ENCODE peak calls at places on chromosomes 11 and 22, in eight cellular contexts. H is transverse colon, X is HCT116, C is IMR-90, Q is heart left ventricle, F is thyroid gland, L is adrenal gland, P is tibial nerve. O is an unnamed sample.

GRCh38 chr11:104926771-104927470 is 28.7 kb upstream of the CASP12 start:
- DNase-seq in L (no peak), Q (no peak), P (no peak), C (no peak), X (no peak), F (peak), H (no peak), O (no peak)

GRCh38 chr11:9493492-9493891 is 32.7 kb downstream of the ZNF143 start:
- DNase-seq in Q (no peak), P (no peak), X (no peak), L (no peak), H (no peak), F (no peak), C (no peak), O (no peak)

GRCh38 chr11:282630-283360 is 4.6 kb downstream of the NLRP6 start:
- DNase-seq in C (no peak), H (no peak), P (no peak), X (no peak), L (no peak), F (no peak), Q (no peak), O (no peak)

GRCh38 chr11:122089111-122089510 is 26.9 kb downstream of the BLID start:
- DNase-seq in Q (no peak), C (no peak), L (no peak), P (no peak), H (no peak), X (no peak), F (peak), O (no peak)

GRCh38 chr11:33970984-33971466 is 79.1 kb upstream of the LMO2 start:
- DNase-seq in Q (peak), F (peak), X (peak), H (peak), L (peak), C (peak), P (no peak), O (no peak)

GRCh38 chr11:130159657-130160459 is at the start of gene ST14:
- DNase-seq in Q (no peak), F (peak), P (no peak), H (peak), X (no peak), L (no peak), C (no peak), O (no peak)

GRCh38 chr11:69822676-69823494 is 3.7 kb upstream of the FGF3 start:
- DNase-seq in P (no peak), H (no peak), Q (no peak), L (no peak), X (no peak), C (no peak), F (no peak), O (no peak)

GRCh38 chr11:2770556-2771301 is 70.9 kb upstream of the KCNQ1OT1 start:
- DNase-seq in X (no peak), F (no peak), L (peak), C (no peak), Q (peak), P (peak), H (no peak), O (peak)

GRCh38 chr11:66438504-66439466 is at the start of gene MRPL11:
- DNase-seq in P (peak), X (peak), F (peak), Q (peak), L (peak), H (peak), C (peak), O (no peak)

GRCh38 chr22:36156515-36157419 is 3.8 kb downstream of the APOL3 start:
- DNase-seq in Q (peak), F (peak), L (peak), X (no peak), P (peak), C (peak), H (peak), O (no peak)

GRCh38 chr11:67463680-67464410 is 5.2 kb downstream of the TMEM134 start:
- DNase-seq in H (peak), L (peak), X (peak), P (peak), Q (no peak), F (peak), C (no peak), O (no peak)

GRCh38 chr22:44444341-44445306 is 53.4 kb downstream of the RTL6 start:
- DNase-seq in Q (no peak), L (no peak), X (no peak), F (no peak), H (no peak), P (no peak), C (no peak), O (no peak)

GRCh38 chr11:18312663-18313420 is 9.1 kb downstream of the HPS5 start:
- DNase-seq in P (no peak), C (peak), L (no peak), Q (no peak), H (no peak), X (no peak), F (no peak), O (no peak)
- TF ChIP-seq POLR2A in P (no peak), C (no peak), L (no peak), Q (no peak), H (no peak), X (no peak), F (no peak), O (no peak)

GRCh38 chr11:115944596-115944995 is 440.4 kb upstream of the CADM1 start:
- DNase-seq in X (no peak), H (no peak), C (no peak), F (no peak), P (no peak), Q (no peak), L (no peak), O (no peak)
- TF ChIP-seq POLR2A in X (no peak), H (no peak), C (no peak), F (no peak), P (no peak), Q (no peak), L (no peak), O (no peak)

GRCh38 chr11:120335928-120336640 is at the start of gene ARHGEF12:
- DNase-seq in P (peak), F (peak), H (peak), C (peak), Q (peak), X (peak), L (peak), O (peak)
- TF ChIP-seq POLR2A in P (peak), F (peak), H (peak), C (peak), Q (peak), X (peak), L (peak), O (peak)

DNA sequence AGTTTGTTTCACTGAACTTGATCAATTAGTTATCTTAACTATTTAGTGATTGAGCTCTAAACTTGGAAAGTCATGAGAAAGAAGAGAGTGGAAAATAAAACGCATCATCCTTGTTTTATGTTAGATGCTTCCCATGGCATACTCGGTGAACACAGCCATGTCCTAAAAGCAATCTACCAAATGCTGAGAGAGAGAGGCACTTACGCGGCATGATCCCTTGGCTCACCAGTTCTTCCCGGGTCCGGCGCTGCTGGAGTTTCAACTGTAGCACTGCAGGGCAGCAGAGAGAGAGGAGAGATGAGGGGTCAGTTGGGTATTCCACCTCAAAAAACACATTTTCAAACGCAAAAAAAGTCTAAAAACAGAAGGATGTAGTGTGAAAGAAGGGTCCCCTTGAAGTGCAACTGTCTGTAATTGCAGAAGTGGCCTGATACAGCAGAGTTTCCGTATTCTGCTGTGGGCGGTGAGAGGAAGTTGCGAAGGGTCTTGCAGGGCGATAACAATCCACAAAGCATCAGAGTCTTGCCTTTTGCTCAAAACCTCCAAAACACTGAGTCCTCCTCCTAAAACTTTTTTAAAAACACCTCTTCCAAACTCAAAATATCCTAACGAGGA is 92.7 kb downstream of the SGSM3 start:
- DNase-seq in P (no peak), H (peak), C (no peak), F (no peak), Q (no peak), X (no peak), L (no peak), O (no peak)
- TF ChIP-seq POLR2A in P (no peak), H (peak), C (no peak), F (no peak), Q (no peak), X (no peak), L (no peak), O (no peak)

DNA sequence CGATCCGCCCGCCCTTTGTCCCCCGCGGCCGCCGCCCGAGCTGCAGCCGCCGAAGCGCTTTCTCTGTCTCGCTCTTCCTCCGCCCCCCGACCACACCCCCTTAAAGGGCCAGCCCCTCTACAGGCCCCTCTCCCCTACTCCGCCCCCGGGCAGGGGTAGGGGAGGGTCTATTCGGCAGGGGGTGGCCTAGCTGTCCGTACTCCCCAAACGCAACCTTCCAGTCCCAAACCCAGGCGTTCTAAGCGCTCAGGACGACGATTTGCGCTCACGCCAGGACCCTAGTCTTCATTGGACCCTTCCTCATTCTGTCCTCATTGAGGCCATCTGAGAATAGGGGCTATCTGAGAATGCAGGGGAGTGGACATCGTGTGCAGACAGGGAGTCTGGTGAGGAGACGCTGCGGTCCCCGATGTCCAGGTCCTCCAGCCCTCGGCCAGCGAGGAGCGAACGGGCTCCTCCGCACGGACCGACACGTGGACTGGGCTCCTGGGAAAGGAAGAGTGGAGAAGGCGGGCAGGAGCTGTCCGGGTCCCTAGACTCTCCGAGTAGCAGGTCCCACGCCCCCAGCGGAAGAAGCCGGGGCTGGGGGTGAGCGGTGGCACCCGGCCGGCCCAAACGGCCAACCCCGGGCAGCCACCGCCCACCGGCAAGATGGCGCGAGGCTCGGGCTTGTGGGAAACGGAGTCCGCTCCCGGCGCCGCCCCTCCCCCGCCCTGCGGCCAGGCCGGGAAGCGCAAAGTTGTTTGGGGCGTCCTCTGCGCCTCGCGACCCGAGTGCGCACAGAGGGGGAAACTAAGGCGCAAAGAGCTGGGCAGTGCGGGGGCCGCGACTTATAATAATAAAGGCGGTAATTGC is at the start of gene PPP1R14B:
- DNase-seq in L (peak), C (peak), P (peak), F (peak), H (peak), Q (peak), X (no peak), O (no peak)
- TF ChIP-seq POLR2A in L (peak), C (peak), P (peak), F (no peak), H (peak), Q (peak), X (peak), O (peak)

GRCh38 chr11:112226062-112226921 is at the start of gene PTS:
- DNase-seq in Q (peak), X (peak), P (peak), H (peak), F (peak), L (peak), C (peak), O (no peak)
- TF ChIP-seq POLR2A in Q (peak), X (peak), P (peak), H (peak), F (peak), L (peak), C (peak), O (peak)

GRCh38 chr11:86955674-86956522 is 703 bp upstream of the FZD4 start:
- DNase-seq in H (peak), P (peak), X (peak), C (peak), L (peak), Q (peak), F (peak), O (no peak)
- TF ChIP-seq POLR2A in H (peak), P (peak), X (no peak), C (no peak), L (peak), Q (peak), F (no peak), O (no peak)

O was measured in vagina.